ENCODE peak calls at places on chromosome 1, in nine cellular contexts. J is colonic mucosa, Z is fibroblast of lung, O is AG04450, R is endothelial cell of umbilical vein, X is brain microvascular endothelial cell, Q is left lung, Y is HFF-Myc, M is fibroblast of mammary gland. A is an unnamed sample.
A peak's percentile ranks its signal among the peaks of the same experiment; 100 is the strongest.

GRCh38 chr1:17214876-17215544 is 10.1 kb downstream of the PADI1 start:
- DNase-seq in X (no peak), M (no peak), R (no peak), O (no peak), J (no peak), Z (no peak), Q (no peak), Y (no peak), A (no peak)

GRCh38 chr1:241688940-241689368 is 36.9 kb downstream of the WDR64 start:
- DNase-seq in Z (peak; percentile 67), R (no peak), Y (no peak), J (no peak), X (peak; percentile 47), O (no peak), Q (no peak), M (peak; percentile 84), A (no peak)

GRCh38 chr1:941588-942383 is 17.3 kb downstream of the NOC2L start:
- DNase-seq in Q (peak; percentile 82), R (peak; percentile 16), Z (peak; percentile 90), M (peak; percentile 65), O (no peak), Y (no peak), J (peak; percentile 69), X (peak; percentile 63), A (peak; percentile 35)

GRCh38 chr1:153485880-153486279 is 25.4 kb upstream of the S100A7 start:
- DNase-seq in O (no peak), J (no peak), R (no peak), M (peak; percentile 58), X (no peak), Y (no peak), Z (peak; percentile 64), Q (no peak), A (no peak)

GRCh38 chr1:190226006-190226405 is 251.7 kb downstream of the BRINP3 start:
- DNase-seq in Y (no peak), Q (no peak), R (no peak), X (no peak), Z (no peak), M (no peak), J (no peak), O (no peak), A (no peak)

GRCh38 chr1:23980725-23981063 is 567 bp upstream of the SRSF10 start:
- DNase-seq in Y (peak; percentile 62), J (peak; percentile 44), O (no peak), R (no peak), Q (no peak), Z (peak; percentile 85), M (peak; percentile 83), X (peak; percentile 59), A (no peak)

GRCh38 chr1:190633488-190633887 is 155.8 kb upstream of the BRINP3 start:
- DNase-seq in O (no peak), Q (no peak), M (no peak), R (no peak), Y (no peak), X (no peak), Z (no peak), J (no peak), A (no peak)

GRCh38 chr1:52907068-52907811 is 14.3 kb downstream of the ECHDC2 start:
- DNase-seq in Q (no peak), M (no peak), R (no peak), O (no peak), X (no peak), Z (no peak), Y (no peak), J (no peak), A (no peak)

GRCh38 chr1:7561331-7561921 is 209.7 kb upstream of the VAMP3 start:
- DNase-seq in Z (no peak), J (no peak), Q (no peak), X (no peak), Y (no peak), R (no peak), M (peak; percentile 7), O (no peak), A (no peak)

GRCh38 chr1:155107309-155108283 is 20.1 kb upstream of the EFNA1 start:
- DNase-seq in R (no peak), Q (no peak), Y (no peak), X (no peak), J (no peak), Z (no peak), M (no peak), O (no peak), A (no peak)

GRCh38 chr1:1001631-1002300 is 1.9 kb upstream of the HES4 start:
- DNase-seq in R (peak; percentile 65), Y (no peak), X (no peak), O (no peak), J (peak; percentile 85), M (peak; percentile 33), Q (peak; percentile 70), Z (peak; percentile 53), A (no peak)

GRCh38 chr1:166905930-166906329 is 29.9 kb upstream of the TADA1 start:
- DNase-seq in M (peak; percentile 56), Y (no peak), X (peak; percentile 78), Q (no peak), O (no peak), Z (peak; percentile 98), J (no peak), R (peak; percentile 23), A (peak; percentile 80)

DNA sequence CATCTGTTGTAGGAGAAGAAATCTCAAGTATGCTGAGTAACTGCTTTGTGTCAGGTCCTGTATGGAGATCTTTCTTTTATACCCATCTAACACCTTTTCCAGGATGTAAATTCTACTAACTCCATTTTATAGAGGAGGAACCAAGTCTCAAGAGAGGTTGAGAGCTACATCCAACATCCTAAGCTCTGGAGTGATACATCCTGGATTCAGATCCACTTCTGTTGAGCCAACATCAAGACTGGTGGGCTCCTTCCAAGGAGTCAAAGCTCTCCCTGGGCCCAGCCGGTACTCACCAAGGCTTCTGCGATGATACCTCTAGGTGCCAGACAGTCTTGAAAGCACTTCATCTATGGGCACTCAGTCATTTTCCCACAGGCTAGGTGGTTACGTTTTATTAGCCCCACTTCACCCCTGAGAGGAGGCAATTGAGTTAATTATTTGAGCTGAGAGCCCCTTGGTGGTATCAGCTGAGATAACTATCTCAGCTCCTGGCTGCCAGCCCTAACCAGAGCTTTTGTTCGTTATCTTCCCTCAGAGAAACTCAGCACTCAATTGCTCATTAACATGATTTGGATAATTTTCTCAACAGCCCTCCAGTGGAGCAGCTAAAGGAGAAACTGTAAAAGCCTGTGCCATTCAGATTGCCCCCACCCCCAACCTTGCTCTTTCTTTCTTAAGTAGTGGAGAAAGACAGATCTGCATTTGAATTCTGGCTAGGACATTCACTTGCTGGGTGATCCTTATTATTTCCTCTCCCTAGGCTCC is 219.0 kb upstream of the FGGY start:
- DNase-seq in Q (peak; percentile 44), M (no peak), X (no peak), O (no peak), Z (no peak), R (no peak), J (no peak), Y (no peak), A (no peak)
- H3K4me3 ChIP-seq in Q (no peak overlapping the region), M (no peak overlapping the region), X (no peak overlapping the region), O (no peak overlapping the region), Z (no peak overlapping the region), R (no peak overlapping the region), J (no peak overlapping the region), Y (no peak overlapping the region), A (no peak overlapping the region)

DNA sequence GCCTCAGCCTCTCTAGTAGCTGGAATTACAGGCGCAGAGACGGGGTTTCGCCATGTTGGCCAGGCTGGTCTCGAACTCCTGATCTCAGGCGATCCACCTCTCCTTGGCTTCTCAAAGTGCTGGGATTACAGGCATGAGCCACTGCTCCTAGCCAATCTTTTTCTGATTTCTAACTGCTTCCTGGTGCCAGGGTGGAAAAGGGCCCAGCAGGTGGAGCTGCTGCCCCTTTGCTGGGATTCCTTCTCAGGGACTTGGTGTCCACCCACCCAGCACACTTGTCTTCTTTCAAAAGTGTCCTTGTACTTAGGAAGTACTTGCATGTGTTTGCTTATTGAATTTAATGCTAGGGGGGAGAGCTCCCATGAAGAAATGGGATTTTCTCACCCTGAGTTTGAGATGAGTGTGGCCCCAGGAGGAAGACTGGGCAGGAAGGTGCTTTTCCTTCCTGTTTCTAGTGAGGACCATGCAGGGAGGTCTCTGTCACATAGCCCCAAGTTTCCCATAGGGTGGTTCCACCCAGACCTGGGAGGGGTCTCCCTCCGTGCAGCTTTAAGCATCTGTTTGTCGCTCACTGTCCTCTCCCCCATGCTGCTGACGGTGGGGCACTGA is 14.2 kb downstream of the UTP11 start:
- DNase-seq in X (no peak), R (peak; percentile 63), J (no peak), Z (peak; percentile 54), Y (no peak), M (peak; percentile 61), Q (peak; percentile 60), O (no peak), A (no peak)
- TF ChIP-seq CTCF in X (peak; percentile 84), R (peak; percentile 78), J (peak; percentile 35), Z (peak; percentile 73), Y (peak; percentile 76), M (peak; percentile 73), Q (peak; percentile 55), O (peak; percentile 78), A (peak; percentile 84)

GRCh38 chr1:2510366-2511155 is 15.8 kb downstream of the PANK4 start:
- DNase-seq in O (no peak), J (no peak), Y (no peak), X (no peak), Q (no peak), R (no peak), M (no peak), Z (no peak), A (no peak)
- H3K4me3 ChIP-seq in O (no peak overlapping the region), J (no peak overlapping the region), Y (no peak overlapping the region), X (no peak overlapping the region), Q (no peak overlapping the region), R (no peak overlapping the region), M (no peak overlapping the region), Z (no peak overlapping the region), A (no peak overlapping the region)

GRCh38 chr1:34645109-34645688 is 109.6 kb upstream of the GJB5 start:
- DNase-seq in Z (no peak), M (no peak), R (no peak), Q (no peak), J (no peak), O (no peak), X (no peak), Y (no peak), A (no peak)

GRCh38 chr1:34645919-34646318 is 108.9 kb upstream of the GJB5 start:
- DNase-seq in J (no peak), Z (no peak), X (no peak), R (no peak), O (no peak), Q (no peak), M (no peak), Y (no peak), A (no peak)

GRCh38 chr1:34639701-34640100 is 115.1 kb upstream of the GJB5 start:
- DNase-seq in M (no peak), O (no peak), Q (no peak), X (no peak), Y (no peak), J (no peak), R (no peak), Z (no peak), A (no peak)

GRCh38 chr1:34640654-34641401 is 114.0 kb upstream of the GJB5 start:
- DNase-seq in J (no peak), Z (no peak), M (no peak), Y (no peak), O (no peak), Q (no peak), R (no peak), X (no peak), A (no peak)

DNA sequence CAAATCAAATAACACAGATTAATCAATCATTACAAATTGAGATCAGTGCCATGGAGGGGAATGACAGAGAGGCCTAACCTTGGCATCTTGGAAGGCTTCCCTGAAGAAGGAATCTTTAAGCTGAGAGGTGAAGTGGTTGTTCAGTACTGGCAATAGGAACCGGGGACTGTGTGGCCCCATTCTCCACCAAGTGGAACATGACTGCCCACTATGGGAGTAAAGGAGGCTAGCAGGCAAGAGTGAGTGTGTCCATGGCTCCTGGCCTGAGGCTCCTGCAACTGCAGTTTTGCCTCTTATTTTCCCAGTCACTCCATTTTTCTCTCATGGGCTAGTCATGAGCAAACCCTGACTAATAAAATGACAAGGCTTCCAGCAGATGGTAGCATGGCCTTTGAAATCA is 112.2 kb upstream of the GJB5 start:
- DNase-seq in Y (no peak), M (no peak), X (no peak), Z (no peak), O (no peak), Q (no peak), J (no peak), R (no peak), A (no peak)
- TF ChIP-seq CTCF in Y (no peak), M (no peak), X (no peak), Z (no peak), O (no peak), Q (no peak), J (no peak), R (no peak), A (peak; percentile 6)

A was measured in AG09309.